ENCODE peak calls at places on chromosomes 5 and 9, in ten cellular contexts. S, W, Y, K, G, C, N, E, F and L are unnamed samples.

GRCh38 chr5:150339165-150339564 is 18.3 kb upstream of the TCOF1 start:
- DNase-seq in S (no peak), W (no peak), Y (no peak), K (no peak), G (no peak), C (no peak), N (no peak), E (no peak), F (no peak), L (no peak)

GRCh38 chr9:6171667-6172066 is 43.9 kb upstream of the IL33 start:
- DNase-seq in S (no peak), W (no peak), Y (no peak), K (no peak), G (no peak), C (no peak), N (no peak), E (no peak), F (no peak), L (no peak)

GRCh38 chr9:23543420-23543819 is 282.6 kb downstream of the ELAVL2 start:
- DNase-seq in S (no peak), W (no peak), Y (no peak), K (no peak), G (no peak), C (no peak), N (no peak), E (no peak), F (no peak), L (no peak)

GRCh38 chr5:128062172-128062746 is 21.3 kb upstream of the SLC12A2 start:
- DNase-seq in S (no peak), W (peak), Y (no peak), K (peak), G (no peak), C (no peak), N (no peak), E (no peak), F (no peak), L (no peak)

GRCh38 chr9:129069128-129069824 is 11.6 kb upstream of the DOLPP1 start:
- DNase-seq in S (peak), W (no peak), Y (peak), K (no peak), G (peak), C (peak), N (peak), E (peak), F (no peak), L (no peak)

GRCh38 chr9:7111413-7111812 is 353.6 kb downstream of the KDM4C start:
- DNase-seq in S (no peak), W (no peak), Y (no peak), K (no peak), G (no peak), C (no peak), N (no peak), E (no peak), F (no peak), L (no peak)

GRCh38 chr5:137609122-137609521 is 110.0 kb upstream of the SPOCK1 start:
- DNase-seq in S (no peak), W (no peak), Y (no peak), K (peak), G (no peak), C (no peak), N (no peak), E (no peak), F (no peak), L (no peak)

GRCh38 chr9:100411472-100412270 is 15.3 kb upstream of the MSANTD3 start:
- DNase-seq in S (peak), W (peak), Y (peak), K (peak), G (peak), C (peak), N (peak), E (peak), F (peak), L (peak)

GRCh38 chr5:58201922-58202648 is 257.8 kb downstream of the PLK2 start:
- DNase-seq in S (no peak), W (no peak), Y (no peak), K (no peak), G (no peak), C (no peak), N (no peak), E (no peak), F (no peak), L (peak)

GRCh38 chr9:132828201-132828770 is 49.8 kb downstream of the AK8 start:
- DNase-seq in S (no peak), W (no peak), Y (peak), K (no peak), G (no peak), C (no peak), N (no peak), E (no peak), F (peak), L (no peak)
- H3K27ac ChIP-seq in S (no peak), W (no peak), Y (no peak), K (no peak), G (no peak), C (no peak), N (no peak), E (no peak), F (no peak), L (no peak)

DNA sequence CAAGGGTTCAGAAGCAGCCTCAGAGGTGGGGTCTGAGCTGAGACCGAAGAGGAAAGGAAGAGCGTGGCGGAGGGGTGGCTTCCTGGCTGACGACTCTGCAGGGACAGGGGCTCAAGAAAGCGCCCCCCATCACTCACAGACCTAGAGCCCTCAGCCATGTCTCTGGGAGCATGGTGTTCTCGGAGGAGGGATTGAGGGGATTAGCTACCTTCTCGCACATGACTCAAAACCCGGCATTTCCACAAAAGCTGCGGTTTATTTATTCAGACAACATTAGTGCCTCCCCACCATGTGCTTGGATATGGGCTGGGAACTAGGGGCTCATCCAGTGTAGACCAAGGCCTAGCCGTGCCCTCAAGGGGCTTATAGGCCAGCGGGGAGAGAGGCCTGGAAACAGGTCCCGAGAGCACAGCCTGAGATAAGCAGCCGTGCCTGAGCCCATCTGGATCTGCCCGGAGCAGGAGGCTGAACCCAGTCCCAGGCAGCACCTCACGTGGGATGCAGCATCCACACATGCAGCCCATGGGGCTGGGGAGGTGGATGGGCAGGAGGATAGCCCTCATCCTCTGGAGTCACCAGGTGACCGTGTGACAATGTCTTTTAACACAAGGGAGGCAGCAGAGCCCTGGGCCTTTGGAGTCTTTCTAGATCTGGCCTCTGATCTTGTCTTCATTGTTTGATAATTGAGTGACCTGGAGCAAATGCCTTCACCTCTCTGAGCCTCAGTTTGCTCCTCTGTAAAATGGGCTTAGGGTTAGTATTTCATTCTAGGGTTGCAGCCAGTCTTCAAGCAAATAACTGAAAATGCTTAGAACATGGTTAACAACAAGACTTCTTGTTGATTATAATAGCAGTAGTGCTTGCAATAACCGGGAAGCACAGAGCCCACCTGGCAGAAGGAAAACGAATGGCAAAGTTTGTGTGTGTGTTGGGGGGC is 878 bp upstream of the HMCN2 start:
- DNase-seq in S (no peak), W (no peak), Y (peak), K (no peak), G (no peak), C (no peak), N (no peak), E (no peak), F (peak), L (no peak)
- H3K27ac ChIP-seq in S (no peak), W (no peak), Y (no peak), K (no peak), G (no peak), C (no peak), N (no peak), E (no peak), F (no peak), L (no peak)

DNA sequence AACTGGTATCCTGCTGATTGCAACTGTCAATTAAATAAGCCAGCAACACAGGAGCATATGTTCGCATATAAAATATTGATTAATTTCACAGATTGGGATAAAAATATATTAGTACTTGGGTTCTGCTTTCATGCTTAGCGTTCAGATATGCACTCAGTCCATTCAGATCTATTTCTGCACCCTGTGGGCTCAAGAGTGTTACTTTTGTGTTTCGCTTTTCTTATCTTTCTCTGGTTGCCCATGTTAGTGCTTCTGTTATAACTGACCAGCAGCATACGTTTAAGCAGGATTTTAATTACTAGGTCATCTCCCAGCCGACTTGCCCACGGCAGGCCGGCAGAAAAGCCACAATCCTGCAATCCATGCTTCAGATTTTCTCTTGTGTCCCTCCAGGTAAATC is 289.1 kb downstream of the EBF1 start:
- DNase-seq in S (no peak), W (no peak), Y (no peak), K (no peak), G (no peak), C (no peak), N (no peak), E (no peak), F (no peak), L (no peak)
- H3K27ac ChIP-seq in S (no peak), W (no peak), Y (no peak), K (no peak), G (no peak), C (no peak), N (no peak), E (no peak), F (no peak), L (no peak)

DNA sequence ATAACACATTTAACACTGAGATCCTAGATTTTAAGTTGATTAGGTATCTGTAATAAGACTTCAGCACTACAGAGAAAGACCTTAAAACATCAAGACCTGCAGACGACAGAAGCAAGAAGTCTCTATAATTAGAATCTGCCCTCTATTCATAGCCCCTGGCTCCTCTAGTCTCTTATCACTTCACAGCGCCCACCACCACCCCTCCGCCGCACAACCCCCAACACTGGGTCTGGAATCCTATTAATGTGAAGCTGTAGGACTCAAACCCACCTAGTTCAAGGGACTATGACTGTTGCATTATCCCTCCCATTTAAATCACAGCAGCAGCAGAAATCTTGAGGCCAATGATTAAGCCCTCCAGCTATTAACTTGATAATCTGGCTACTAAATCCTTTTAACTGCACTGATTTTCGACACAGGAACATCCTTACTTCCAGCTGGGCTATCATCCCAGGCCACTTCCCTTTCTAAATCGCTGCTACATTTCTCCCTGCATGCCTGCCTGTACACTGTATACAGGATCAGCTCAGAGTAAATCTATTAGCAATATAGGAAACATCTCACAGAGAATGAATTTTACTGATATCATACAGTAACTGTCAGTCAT is 159.5 kb upstream of the GRAMD2B start:
- DNase-seq in S (no peak), W (no peak), Y (no peak), K (no peak), G (no peak), C (no peak), N (no peak), E (no peak), F (no peak), L (no peak)
- H3K27ac ChIP-seq in S (no peak), W (no peak), Y (no peak), K (no peak), G (no peak), C (no peak), N (no peak), E (no peak), F (no peak), L (no peak)

DNA sequence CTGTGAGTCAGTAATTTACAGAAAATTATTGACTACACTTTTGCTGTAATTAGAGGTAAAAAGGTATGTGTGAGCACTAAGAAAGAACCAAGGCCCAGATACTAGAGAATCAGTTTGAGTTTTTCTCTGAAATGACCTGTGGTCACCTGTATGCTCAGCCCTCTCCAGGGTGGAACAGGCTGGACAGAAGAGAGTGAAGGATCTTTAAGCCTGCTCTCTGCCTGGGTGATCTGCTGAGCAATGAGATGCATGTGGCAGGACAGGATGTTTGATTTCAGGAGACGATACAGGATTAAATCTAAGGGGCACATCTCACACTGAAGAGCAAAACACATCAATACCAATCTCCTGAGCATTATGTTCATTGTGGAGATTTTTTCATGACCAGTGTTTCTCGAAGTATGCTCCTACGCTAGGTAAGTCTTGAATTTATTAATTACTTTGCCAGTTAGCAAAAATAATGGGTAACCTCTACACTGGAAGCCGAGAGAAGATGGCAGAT is 25.5 kb downstream of the HMGCR start:
- DNase-seq in S (no peak), W (no peak), Y (no peak), K (no peak), G (no peak), C (no peak), N (no peak), E (no peak), F (no peak), L (no peak)
- H3K27ac ChIP-seq in S (no peak), W (no peak), Y (no peak), K (no peak), G (no peak), C (no peak), N (no peak), E (no peak), F (no peak), L (no peak)

DNA sequence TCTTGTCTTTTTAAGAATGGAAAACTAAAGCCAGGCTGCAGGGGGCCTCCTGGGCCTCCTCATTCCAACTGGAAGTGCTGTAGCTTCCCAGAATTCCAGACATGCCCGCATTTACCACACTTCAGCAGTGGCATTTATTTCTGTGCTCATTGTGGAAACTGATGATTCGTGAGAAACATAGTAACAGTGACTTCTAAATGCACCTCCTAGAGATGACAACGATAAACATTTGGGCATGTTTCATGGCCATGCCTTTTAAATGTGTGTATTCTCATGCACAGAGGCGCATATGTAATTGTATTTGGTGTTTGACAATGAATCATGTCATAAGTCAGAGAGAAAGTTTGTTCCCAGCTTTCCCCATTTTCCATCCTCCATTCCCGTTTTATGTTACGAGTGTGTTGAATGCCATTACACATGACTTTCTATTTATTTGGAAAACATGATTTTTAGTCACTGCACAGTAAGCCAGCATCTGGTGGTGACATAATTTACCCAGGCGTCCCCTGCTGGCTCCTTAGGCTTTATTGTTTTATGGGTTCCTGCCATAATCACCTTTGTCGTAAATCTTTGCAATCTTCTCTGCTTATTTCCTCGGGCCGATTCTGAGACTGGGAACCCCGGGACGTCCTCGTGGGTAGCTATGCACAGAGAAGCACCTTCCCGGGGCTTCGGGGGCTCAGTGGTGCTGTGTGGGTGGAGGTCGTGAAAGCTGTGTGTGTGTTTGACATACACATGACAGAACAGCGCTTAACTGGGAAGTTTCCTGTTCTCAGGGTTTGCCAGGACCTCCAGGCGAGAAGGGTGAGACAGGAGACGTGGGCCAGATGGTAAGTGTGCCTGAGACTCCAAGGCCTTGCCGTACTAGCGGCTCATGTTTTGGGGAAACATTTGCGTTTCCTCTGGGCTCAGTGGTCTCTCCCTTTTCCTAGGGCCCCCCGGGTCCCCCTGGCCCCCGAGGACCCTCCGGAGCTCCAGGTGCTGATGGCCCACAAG is 68.6 kb upstream of the FCN2 start:
- DNase-seq in S (no peak), W (peak), Y (no peak), K (peak), G (no peak), C (no peak), N (no peak), E (no peak), F (no peak), L (peak)
- H3K27ac ChIP-seq in S (no peak), W (peak), Y (no peak), K (peak), G (no peak), C (no peak), N (no peak), E (no peak), F (no peak), L (peak)

DNA sequence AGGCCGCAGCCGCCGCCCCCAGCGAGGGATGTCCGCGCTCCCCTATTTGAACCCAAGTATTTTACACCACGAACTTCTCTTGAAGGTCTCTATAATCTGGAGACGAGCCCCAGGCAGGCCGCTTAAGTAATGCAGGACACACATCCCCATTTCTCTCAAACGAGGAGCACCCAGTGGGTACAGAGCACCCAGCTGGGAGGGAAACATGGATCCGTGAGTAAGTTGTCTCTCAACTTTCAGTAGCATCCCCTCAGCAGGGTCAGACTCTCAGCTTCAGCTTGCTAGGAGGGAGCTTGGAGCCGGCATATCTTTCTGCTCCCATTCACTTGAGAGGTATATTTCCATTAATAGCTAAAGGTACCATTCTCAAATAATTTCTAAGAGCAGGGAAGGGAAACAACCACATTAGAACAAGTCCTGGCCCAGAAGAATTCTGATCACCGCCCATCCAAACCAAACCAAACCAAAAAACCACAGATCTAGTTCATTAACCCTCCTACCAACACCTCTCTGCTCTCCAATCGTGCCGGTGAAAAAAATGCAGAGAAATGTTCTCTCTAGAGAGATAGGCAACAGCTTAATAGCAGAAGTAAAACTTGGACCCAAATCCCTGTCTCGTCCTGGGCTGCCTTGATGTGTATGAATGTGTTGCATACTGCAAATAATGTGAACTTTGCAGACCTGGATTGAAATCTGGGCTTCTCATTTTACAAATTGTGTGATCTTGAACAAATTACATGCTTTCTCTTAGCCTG is 909 bp downstream of the TDRD7 start:
- DNase-seq in S (no peak), W (peak), Y (no peak), K (peak), G (no peak), C (no peak), N (no peak), E (no peak), F (no peak), L (no peak)
- H3K27ac ChIP-seq in S (no peak), W (peak), Y (no peak), K (no peak), G (peak), C (peak), N (peak), E (peak), F (no peak), L (no peak)

GRCh38 chr5:180172447-180173197 is 36.4 kb downstream of the RASGEF1C start:
- DNase-seq in S (no peak), W (peak), Y (no peak), K (no peak), G (no peak), C (no peak), N (no peak), E (no peak), F (peak), L (no peak)
- H3K27ac ChIP-seq in S (no peak), W (no peak), Y (no peak), K (no peak), G (peak), C (no peak), N (no peak), E (no peak), F (no peak), L (no peak)

DNA sequence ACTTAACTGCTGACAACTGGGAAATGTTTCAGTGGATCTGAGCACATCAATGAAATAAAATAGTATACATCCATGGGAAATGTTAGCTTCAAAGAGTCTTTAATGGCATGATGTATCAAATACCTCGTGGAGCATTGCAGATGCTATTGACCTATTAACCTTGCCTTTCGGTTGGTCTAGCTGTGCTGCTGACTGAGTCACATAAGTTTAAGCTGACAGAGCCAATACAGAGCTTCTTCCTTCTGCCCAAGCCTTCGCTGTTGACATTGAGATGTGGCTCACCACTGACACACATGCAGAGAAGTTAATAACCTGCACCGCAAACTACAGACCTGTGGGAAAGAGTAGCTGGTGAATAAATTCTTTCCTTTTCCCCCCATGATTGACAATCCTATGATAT is 78.2 kb downstream of the LURAP1L start:
- DNase-seq in S (no peak), W (no peak), Y (no peak), K (peak), G (no peak), C (no peak), N (no peak), E (no peak), F (no peak), L (peak)
- H3K27ac ChIP-seq in S (no peak), W (no peak), Y (no peak), K (no peak), G (no peak), C (no peak), N (no peak), E (no peak), F (no peak), L (no peak)

GRCh38 chr5:76866503-76866902 is 16.7 kb downstream of the S100Z start:
- DNase-seq in S (no peak), W (no peak), Y (no peak), K (no peak), G (no peak), C (no peak), N (no peak), E (no peak), F (no peak), L (no peak)
- H3K27ac ChIP-seq in S (no peak), W (no peak), Y (no peak), K (no peak), G (no peak), C (no peak), N (no peak), E (no peak), F (no peak), L (no peak)